ENCODE peak calls at places on chromosomes 3 and 15, in eight cellular contexts. M is breast epithelium, T is sigmoid colon, D is HCT116, G is upper lobe of left lung, B is K562, N is spleen, H is suprapubic skin. C is an unnamed sample.

GRCh38 chr3:141412936-141413354 is 44.6 kb downstream of the ZBTB38 start:
- DNase-seq in T (peak; percentile 98), H (peak; percentile 95), B (no peak), D (no peak), G (peak; percentile 93), N (no peak), M (peak; percentile 88), C (peak; percentile 97)

GRCh38 chr15:89569090-89569745 is 6.1 kb upstream of the TICRR start:
- DNase-seq in G (no peak), H (no peak), D (no peak), N (no peak), M (no peak), B (no peak), T (no peak), C (no peak)

GRCh38 chr15:23372284-23372683 is 17.7 kb downstream of the GOLGA8S start:
- DNase-seq in M (no peak), G (no peak), D (no peak), N (no peak), T (no peak), B (peak; percentile 16), H (no peak), C (no peak)

GRCh38 chr15:69595009-69595825 is 142.6 kb downstream of the RPLP1 start:
- DNase-seq in N (no peak), B (no peak), D (no peak), M (no peak), H (no peak), T (peak; percentile 74), G (peak; percentile 71), C (no peak)

GRCh38 chr15:91915576-91915975 is 62.1 kb downstream of the SLCO3A1 start:
- DNase-seq in D (no peak), B (no peak), M (no peak), H (no peak), N (no peak), G (no peak), T (no peak), C (no peak)

GRCh38 chr15:56528136-56528535 is 63.2 kb upstream of the MNS1 start:
- DNase-seq in T (no peak), D (no peak), H (no peak), N (no peak), G (no peak), B (no peak), M (no peak), C (no peak)

GRCh38 chr15:29728418-29728817 is 93.8 kb downstream of the TJP1 start:
- DNase-seq in H (no peak), T (no peak), D (no peak), M (no peak), G (no peak), N (no peak), B (no peak), C (no peak)

GRCh38 chr15:32905481-32905880 is 187.7 kb downstream of the GREM1 start:
- DNase-seq in M (no peak), B (no peak), H (no peak), T (no peak), N (no peak), D (no peak), G (no peak), C (no peak)

GRCh38 chr3:34676431-34676830 is 878.0 kb downstream of the PDCD6IP start:
- DNase-seq in H (no peak), D (no peak), N (no peak), B (no peak), T (no peak), M (no peak), G (no peak), C (no peak)

DNA sequence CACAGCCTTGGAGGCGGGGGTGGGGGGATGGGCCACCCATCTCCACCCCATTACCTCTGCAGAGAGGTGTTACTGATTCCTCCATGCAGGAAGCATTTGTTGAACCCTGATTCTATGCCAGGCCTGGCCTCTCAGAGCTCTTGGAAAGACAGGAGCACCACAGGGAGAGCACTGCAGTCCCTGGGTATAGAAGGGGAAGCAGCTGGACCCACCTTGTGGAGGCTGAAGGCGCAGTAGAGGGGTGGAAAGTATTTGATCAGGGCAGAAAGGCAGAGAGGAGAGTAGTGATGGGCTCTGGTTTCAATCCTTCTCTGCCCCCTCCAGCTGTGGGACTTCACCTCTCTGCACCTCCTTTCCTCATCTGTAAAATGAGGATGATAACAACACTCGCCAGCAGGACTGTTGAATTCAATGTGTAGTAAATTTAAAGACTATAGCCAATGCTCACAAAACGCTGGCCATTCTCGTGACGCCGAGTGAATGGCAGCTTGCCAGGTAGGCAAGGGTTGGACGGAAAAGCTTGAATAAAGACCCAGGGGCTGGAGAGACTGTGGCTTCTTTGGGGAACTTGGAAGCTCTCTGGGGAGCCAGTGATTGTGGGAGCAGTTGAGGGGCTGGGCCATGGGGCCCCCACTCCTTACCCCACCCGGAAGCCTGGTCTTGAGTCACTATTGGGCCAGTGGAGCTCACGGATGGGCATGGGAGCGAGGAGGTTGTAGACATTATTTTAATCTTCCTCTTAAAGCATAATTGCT is 8.0 kb upstream of the CCDC33 start:
- DNase-seq in N (no peak), T (no peak), M (no peak), B (no peak), G (no peak), D (no peak), H (no peak), C (no peak)
- H3K4me3 ChIP-seq in N (no peak overlapping the region), T (no peak overlapping the region), M (no peak overlapping the region), B (no peak overlapping the region), G (no peak overlapping the region), D (no peak overlapping the region), H (no peak overlapping the region), C (peak overlapping the region; percentile 0)

DNA sequence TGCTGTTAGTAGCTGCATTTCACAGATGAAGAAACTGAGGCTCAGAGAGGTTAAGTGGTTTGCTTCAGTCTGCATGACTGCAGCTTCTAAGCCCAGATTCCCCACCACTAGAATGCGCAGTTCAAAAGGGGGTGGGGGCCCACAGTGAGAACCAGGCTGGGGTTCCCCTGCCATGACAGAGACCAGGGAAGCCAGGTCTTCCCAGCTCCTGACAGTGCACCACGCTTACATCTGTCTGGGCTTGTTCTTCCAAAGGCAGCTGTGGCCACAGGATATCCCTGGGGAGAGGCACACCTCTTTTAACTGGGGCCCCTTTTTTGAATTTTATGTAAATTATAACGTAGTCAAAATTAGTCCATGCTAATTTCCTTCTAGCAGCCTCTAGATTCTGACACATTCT is 5.3 kb downstream of the PLEKHO2 start:
- DNase-seq in B (no peak), D (no peak), M (no peak), T (peak; percentile 53), H (no peak), N (no peak), G (no peak), C (no peak)
- H3K4me1 ChIP-seq in B (peaks cover 34% of the 10 kb centered on the region), D (peaks cover 2% of the 10 kb centered on the region), M (no peaks in the 10 kb centered on the region), T (no peaks in the 10 kb centered on the region), H (peaks cover 79% of the 10 kb centered on the region), N (peaks cover 56% of the 10 kb centered on the region), G (peaks cover 61% of the 10 kb centered on the region), C (peaks cover 97% of the 10 kb centered on the region)

DNA sequence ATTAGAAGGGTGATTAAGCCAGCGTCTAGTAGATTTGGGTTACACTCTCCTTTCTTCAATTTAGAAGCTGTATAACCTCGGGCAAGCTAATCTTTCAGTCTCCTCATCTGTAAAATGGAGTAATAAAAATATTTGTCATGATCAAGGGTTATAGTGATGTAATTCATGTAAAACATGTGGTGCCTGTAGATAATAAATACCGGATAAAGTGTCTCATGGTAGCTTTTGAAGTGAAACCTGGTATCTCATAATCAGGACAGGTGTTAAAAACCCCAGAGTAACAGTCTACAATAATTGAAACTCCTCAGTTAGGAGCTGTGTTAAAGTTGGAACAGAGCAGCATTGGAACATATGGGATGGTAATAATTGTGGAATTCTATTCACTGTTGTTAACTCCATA is 919 bp upstream of the KNL1 start:
- DNase-seq in D (no peak), B (no peak), H (no peak), N (no peak), T (no peak), M (no peak), G (no peak), C (no peak)
- TF ChIP-seq POLR2AphosphoS5 in D (no peak), B (no peak), H (no peak), N (no peak), T (no peak), M (no peak), G (no peak), C (no peak)

GRCh38 chr15:43878466-43878865 is 51.7 kb downstream of the WDR76 start:
- DNase-seq in T (no peak), M (no peak), D (no peak), B (no peak), H (no peak), G (no peak), N (no peak), C (no peak)

GRCh38 chr15:43873651-43874050 is 46.8 kb downstream of the WDR76 start:
- DNase-seq in G (no peak), D (no peak), M (no peak), T (no peak), H (peak; percentile 62), N (no peak), B (no peak), C (no peak)

GRCh38 chr15:43879386-43880355 is 52.9 kb downstream of the WDR76 start:
- DNase-seq in H (peak; percentile 64), B (no peak), D (no peak), M (no peak), T (no peak), G (no peak), N (no peak), C (no peak)

GRCh38 chr15:43877371-43877770 is 50.6 kb downstream of the WDR76 start:
- DNase-seq in D (no peak), N (no peak), M (no peak), T (no peak), H (peak; percentile 35), B (no peak), G (no peak), C (no peak)

DNA sequence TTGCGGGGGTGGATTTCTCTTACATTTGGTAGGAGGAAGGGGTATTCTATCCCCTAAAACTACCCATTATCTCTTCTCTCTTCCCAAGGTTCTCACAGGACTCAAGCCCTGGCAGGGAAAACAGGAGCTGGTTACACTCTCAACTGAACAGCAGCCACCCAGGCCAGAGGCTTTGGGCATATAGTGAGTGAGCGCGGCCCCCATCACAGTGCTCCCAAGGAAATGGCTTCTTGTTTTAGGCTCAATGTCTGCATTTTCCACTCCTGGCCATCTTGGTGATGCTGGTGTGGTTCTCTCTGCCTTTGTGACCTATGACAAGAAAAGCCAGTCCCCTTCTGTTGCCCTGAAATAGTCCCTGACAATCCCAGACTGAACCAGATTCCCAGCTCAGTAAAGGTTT is 50.1 kb downstream of the WDR76 start:
- DNase-seq in N (no peak), B (no peak), G (no peak), H (peak; percentile 50), D (no peak), T (no peak), M (no peak), C (no peak)
- H3K4me3 ChIP-seq in N (no peak overlapping the region), B (no peak overlapping the region), G (no peak overlapping the region), H (no peak overlapping the region), D (no peak overlapping the region), T (no peak overlapping the region), M (no peak overlapping the region), C (no peak overlapping the region)

DNA sequence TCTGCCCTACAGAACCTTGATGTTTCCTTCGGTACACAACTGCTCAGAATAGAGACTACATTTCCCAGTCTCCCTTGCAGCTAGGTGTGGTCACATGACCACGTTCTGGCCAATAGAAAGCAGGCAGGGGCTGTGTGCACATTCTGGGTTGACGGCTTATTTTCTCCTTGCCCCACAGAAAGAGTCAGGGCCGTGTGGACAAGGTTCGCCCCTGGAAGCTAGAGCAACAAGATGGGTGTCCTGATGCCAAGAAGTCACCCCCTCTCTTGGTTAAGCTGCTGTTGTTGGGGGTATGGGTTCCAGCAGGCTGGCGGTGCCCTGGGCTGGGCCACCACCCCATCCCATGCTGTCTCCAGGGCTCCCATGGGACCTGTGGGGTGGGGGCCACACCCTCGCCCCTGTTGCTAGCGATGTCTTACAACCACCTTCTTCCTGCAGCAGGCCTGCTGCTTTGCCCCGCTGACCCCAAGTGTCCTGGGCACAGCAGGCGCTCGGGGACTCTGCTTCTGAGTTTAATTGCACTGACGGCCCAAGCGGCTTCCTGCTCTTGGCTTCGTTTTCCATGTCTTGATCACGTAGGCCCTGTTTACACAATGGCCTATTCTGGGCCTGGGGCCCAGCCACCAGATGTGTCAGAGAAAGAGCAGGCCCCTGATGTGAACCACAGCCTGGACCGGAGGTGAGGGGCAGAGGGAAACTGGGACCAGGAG is 24.9 kb downstream of the ABTB1 start:
- DNase-seq in N (peak; percentile 90), B (peak; percentile 73), T (peak; percentile 97), G (peak; percentile 79), D (peak; percentile 50), H (peak; percentile 90), M (no peak), C (peak; percentile 95)
- H3K4me1 ChIP-seq in N (peaks cover 24% of the 10 kb centered on the region), B (peaks cover 20% of the 10 kb centered on the region), T (no peaks in the 10 kb centered on the region), G (peaks cover 28% of the 10 kb centered on the region), D (peaks cover 2% of the 10 kb centered on the region), H (peaks cover 52% of the 10 kb centered on the region), M (peaks cover 6% of the 10 kb centered on the region), C (peaks cover 69% of the 10 kb centered on the region)

C was measured in esophagus muscularis mucosa.